ENCODE peak calls at places on chromosomes 3 and 15, in nine cellular contexts. N is PC-3, K is upper lobe of right lung, L is esophagus squamous epithelium, C is left ventricle myocardium inferior, H is uterus, E is astrocyte of the spinal cord, Z is psoas muscle, V is hepatocyte. T is an unnamed sample.

GRCh38 chr15:73540161-73540560 is 93.0 kb downstream of the NPTN start:
- DNase-seq in H (no peak), C (no peak), K (no peak), Z (no peak), L (no peak), E (no peak), N (peak; percentile 51), V (no peak), T (no peak)

GRCh38 chr15:45604321-45604720 is 17.1 kb downstream of the BLOC1S6 start:
- DNase-seq in Z (no peak), N (no peak), V (no peak), H (no peak), E (no peak), C (no peak), L (no peak), K (no peak), T (no peak)

GRCh38 chr3:169633789-169634188 is 29.7 kb downstream of the MECOM start:
- DNase-seq in Z (no peak), H (no peak), V (no peak), N (no peak), K (no peak), L (no peak), C (no peak), E (no peak), T (no peak)

GRCh38 chr3:180085122-180085710 is 48.5 kb upstream of the PEX5L start:
- DNase-seq in V (no peak), E (no peak), C (no peak), N (no peak), Z (no peak), K (no peak), L (no peak), H (no peak), T (no peak)

GRCh38 chr15:74613953-74614743 is 1.5 kb upstream of the CLK3 start:
- DNase-seq in Z (no peak), E (no peak), N (no peak), V (no peak), C (no peak), K (no peak), H (peak; percentile 81), L (no peak), T (no peak)

GRCh38 chr3:4425707-4426106 is 41.4 kb downstream of the SUMF1 start:
- DNase-seq in N (no peak), L (no peak), K (no peak), E (no peak), H (no peak), V (no peak), C (no peak), Z (no peak), T (no peak)

GRCh38 chr3:110165753-110166152 is 828.4 kb upstream of the DPPA4 start:
- DNase-seq in K (no peak), L (no peak), N (no peak), V (peak; percentile 21), Z (no peak), E (no peak), H (no peak), C (no peak), T (no peak)

GRCh38 chr15:54506977-54507524 is 528.8 kb downstream of the UNC13C start:
- DNase-seq in K (no peak), L (no peak), E (no peak), C (no peak), Z (no peak), N (no peak), V (no peak), H (no peak), T (no peak)

GRCh38 chr3:100042577-100042981 is 71.7 kb downstream of the FILIP1L start:
- DNase-seq in Z (no peak), H (no peak), C (no peak), K (no peak), N (peak; percentile 85), V (no peak), L (no peak), E (no peak), T (no peak)

DNA sequence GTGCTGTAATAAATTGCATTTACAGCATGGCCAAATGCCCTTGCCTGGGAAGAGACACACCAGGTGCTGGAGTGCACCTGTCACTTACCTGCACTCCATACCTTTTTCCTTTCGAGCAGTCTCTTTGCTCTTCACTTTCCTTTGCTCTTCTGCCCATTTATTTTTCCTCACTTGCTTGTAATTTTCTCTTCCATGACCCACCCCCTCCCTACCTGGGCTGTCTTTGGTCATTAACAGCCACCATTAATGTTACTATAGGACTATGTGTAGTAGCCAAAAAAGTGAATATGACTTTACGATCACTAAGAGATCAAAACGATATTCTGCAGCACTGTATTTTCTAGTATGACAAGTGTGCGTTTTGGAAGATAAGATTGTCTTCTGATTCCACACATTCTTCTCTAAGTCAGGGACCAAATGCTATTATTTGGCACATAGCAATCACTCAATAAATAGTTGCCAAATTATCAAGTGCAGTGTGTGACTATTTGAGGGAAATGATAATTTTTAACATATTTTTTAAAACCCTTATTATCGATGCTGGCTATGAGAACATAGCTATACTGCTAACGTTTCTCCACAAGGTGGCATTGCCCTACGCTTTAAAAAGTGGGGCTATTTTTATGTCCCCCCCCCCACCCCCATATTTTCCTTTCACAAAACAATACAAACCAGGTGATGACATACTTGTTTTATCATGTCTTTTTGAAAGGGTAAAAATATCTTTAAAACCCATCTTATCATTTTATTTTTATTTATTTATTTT is 114.4 kb downstream of the GHSR start:
- DNase-seq in K (no peak), Z (no peak), V (no peak), L (no peak), E (no peak), H (no peak), N (no peak), C (no peak), T (no peak)
- TF ChIP-seq CTCF in K (no peak), Z (peak; percentile 11), V (peak; percentile 17), L (no peak), E (peak; percentile 23), H (no peak), N (peak; percentile 47), C (peak; percentile 30), T (peak; percentile 31)

GRCh38 chr3:127209155-127209839 is 16.4 kb downstream of the PRR23E start:
- DNase-seq in N (no peak), E (no peak), H (no peak), Z (peak; percentile 27), K (no peak), V (no peak), C (no peak), L (no peak), T (peak; percentile 23)

GRCh38 chr3:127210654-127210943 is 17.7 kb downstream of the PRR23E start:
- DNase-seq in V (no peak), H (no peak), E (no peak), N (no peak), L (no peak), C (no peak), Z (no peak), K (no peak), T (peak; percentile 26)

GRCh38 chr3:127211118-127212060 is 18.5 kb downstream of the PRR23E start:
- DNase-seq in Z (peak; percentile 32), V (no peak), L (no peak), K (no peak), H (no peak), C (no peak), N (no peak), E (no peak), T (peak; percentile 30)

GRCh38 chr3:127208483-127209100 is 15.7 kb downstream of the PRR23E start:
- DNase-seq in V (no peak), E (no peak), L (no peak), C (no peak), K (no peak), H (no peak), N (no peak), Z (peak; percentile 27), T (peak; percentile 30)

DNA sequence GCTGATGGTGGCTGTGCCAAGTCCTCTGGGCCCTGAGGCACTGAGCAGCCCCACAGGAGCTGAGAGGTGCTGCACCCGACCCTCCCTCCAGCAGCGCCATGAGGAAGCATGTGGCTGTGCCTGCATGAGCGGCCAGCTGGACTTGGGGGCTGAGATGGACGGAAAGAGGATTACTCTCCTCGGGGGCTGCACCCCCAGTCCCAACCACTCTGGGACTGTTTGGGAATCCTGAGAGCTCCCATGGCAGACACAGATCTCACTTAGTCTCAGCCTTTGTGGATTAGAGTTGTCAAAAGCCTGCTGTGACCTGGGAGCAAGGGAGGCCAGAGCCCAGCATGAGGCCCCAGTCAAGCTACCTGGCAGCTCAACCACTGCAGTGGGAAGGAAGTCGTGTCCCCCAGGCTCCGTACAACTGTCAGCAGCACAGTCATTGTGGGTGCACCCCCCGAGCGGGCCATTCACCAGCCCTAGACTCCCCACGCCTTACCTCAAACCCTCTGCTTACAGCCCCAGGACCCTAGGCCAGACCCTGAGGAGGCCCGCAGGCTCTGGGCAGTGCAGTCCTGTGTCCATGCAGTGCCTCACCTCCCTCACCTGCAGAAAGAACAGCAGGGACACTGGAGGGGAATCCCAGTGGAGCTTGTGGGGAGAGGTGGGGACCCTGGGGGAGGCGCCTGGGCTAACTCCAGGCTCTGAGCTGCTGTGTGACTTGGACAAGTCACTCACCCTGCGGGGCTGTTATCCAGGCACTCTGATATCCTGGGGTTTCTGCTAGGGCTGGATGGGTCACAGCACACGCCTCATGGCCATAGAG is 17.1 kb downstream of the PRR23E start:
- DNase-seq in K (no peak), E (no peak), Z (no peak), L (no peak), V (no peak), N (no peak), H (no peak), C (no peak), T (peak; percentile 26)
- H3K4me3 ChIP-seq in K (no peak overlapping the region), E (no peak overlapping the region), Z (no peak overlapping the region), L (no peak overlapping the region), V (no peak overlapping the region), N (no peak overlapping the region), H (no peak overlapping the region), C (no peak overlapping the region), T (no peak overlapping the region)

GRCh38 chr3:186261638-186262037 is 100.4 kb downstream of the DGKG start:
- DNase-seq in E (no peak), H (no peak), K (no peak), V (no peak), C (no peak), Z (no peak), N (peak; percentile 51), L (no peak), T (no peak)
- TF ChIP-seq CTCF in E (no peak), H (no peak), K (no peak), V (peak; percentile 19), C (no peak), Z (no peak), N (peak; percentile 59), L (no peak), T (no peak)

GRCh38 chr15:67834593-67835348 is 5.1 kb downstream of the RNU6-1 start:
- DNase-seq in Z (peak; percentile 49), N (no peak), H (no peak), C (no peak), V (no peak), E (no peak), L (no peak), K (no peak), T (no peak)
- H3K4me3 ChIP-seq in Z (peak overlapping the region; percentile 51), N (peak overlapping the region; percentile 61), H (peak overlapping the region; percentile 16), C (peak overlapping the region; percentile 61), V (peak overlapping the region; percentile 0), E (no peak overlapping the region), L (peak overlapping the region; percentile 50), K (peak overlapping the region; percentile 45), T (peak overlapping the region; percentile 48)

T was measured in right atrium auricular region.